ENCODE peak calls at places on chromosome 1, in eight cellular contexts. Q, Z, R, I, T, O, P and G are unnamed samples.

GRCh38 chr1:201069636-201070035 is 42.6 kb downstream of the CACNA1S start:
- DNase-seq in T (no peak), I (no peak), P (no peak), Q (no peak), O (no peak), Z (no peak), R (no peak), G (no peak)

GRCh38 chr1:45767035-45767434 is 16.6 kb upstream of the IPP start:
- DNase-seq in I (no peak), T (no peak), O (no peak), Q (no peak), Z (no peak), P (no peak), R (no peak), G (no peak)

GRCh38 chr1:157691285-157691920 is 9.2 kb downstream of the FCRL3 start:
- DNase-seq in I (no peak), O (no peak), T (peak; percentile 7), Q (no peak), Z (peak; percentile 3), R (peak; percentile 11), P (no peak), G (no peak)

GRCh38 chr1:163275222-163275621 is 46.5 kb upstream of the NUF2 start:
- DNase-seq in P (no peak), O (no peak), R (no peak), Q (no peak), Z (no peak), T (peak; percentile 7), I (no peak), G (no peak)

GRCh38 chr1:118294817-118295486 is 109.9 kb upstream of the SPAG17 start:
- DNase-seq in R (no peak), Q (no peak), I (no peak), P (no peak), T (no peak), Z (no peak), O (no peak), G (no peak)

GRCh38 chr1:111563619-111564018 is 56.0 kb upstream of the RAP1A start:
- DNase-seq in T (no peak), R (no peak), Z (no peak), I (no peak), O (no peak), P (no peak), Q (no peak), G (no peak)

GRCh38 chr1:47563206-47563605 is 125.4 kb downstream of the FOXD2 start:
- DNase-seq in T (no peak), Z (no peak), O (no peak), P (no peak), Q (no peak), R (no peak), I (no peak), G (no peak)

GRCh38 chr1:225953315-225953714 is 12.3 kb upstream of the LEFTY2 start:
- DNase-seq in I (no peak), O (no peak), T (no peak), Q (no peak), Z (no peak), P (no peak), R (no peak), G (no peak)

GRCh38 chr1:230387296-230387695 is 38.8 kb downstream of the PGBD5 start:
- DNase-seq in Z (no peak), R (no peak), O (no peak), P (no peak), I (no peak), Q (peak; percentile 38), T (no peak), G (no peak)

GRCh38 chr1:32470991-32471694 is 6.3 kb downstream of the ZBTB8B start:
- DNase-seq in R (peak; percentile 79), P (no peak), O (no peak), Z (no peak), I (no peak), Q (peak; percentile 84), T (no peak), G (peak; percentile 56)

GRCh38 chr1:36816348-36816747 is 218.0 kb downstream of the GRIK3 start:
- DNase-seq in T (no peak), P (no peak), Q (no peak), R (no peak), I (no peak), O (no peak), Z (no peak), G (no peak)

GRCh38 chr1:2828586-2829250 is 27.2 kb upstream of the TTC34 start:
- DNase-seq in Z (no peak), T (no peak), R (no peak), I (no peak), P (no peak), Q (no peak), O (no peak), G (peak; percentile 35)

GRCh38 chr1:182794802-182795201 is 5.2 kb downstream of the NPL start:
- DNase-seq in T (no peak), I (no peak), P (no peak), O (no peak), Q (no peak), Z (no peak), R (no peak), G (no peak)

GRCh38 chr1:182791464-182792179 is 2.0 kb downstream of the NPL start:
- DNase-seq in I (no peak), Q (no peak), P (no peak), O (no peak), Z (no peak), R (no peak), T (no peak), G (no peak)

GRCh38 chr1:182795563-182796228 is 6.1 kb downstream of the NPL start:
- DNase-seq in Z (no peak), R (no peak), O (no peak), T (no peak), Q (no peak), P (no peak), I (no peak), G (no peak)
- H3K4me1 ChIP-seq in Z (no peaks in the 10 kb centered on the region), R (no peaks in the 10 kb centered on the region), O (no peaks in the 10 kb centered on the region), T (no peaks in the 10 kb centered on the region), Q (peaks cover 11% of the 10 kb centered on the region), P (no peaks in the 10 kb centered on the region), I (no peaks in the 10 kb centered on the region), G (peaks cover 18% of the 10 kb centered on the region)

DNA sequence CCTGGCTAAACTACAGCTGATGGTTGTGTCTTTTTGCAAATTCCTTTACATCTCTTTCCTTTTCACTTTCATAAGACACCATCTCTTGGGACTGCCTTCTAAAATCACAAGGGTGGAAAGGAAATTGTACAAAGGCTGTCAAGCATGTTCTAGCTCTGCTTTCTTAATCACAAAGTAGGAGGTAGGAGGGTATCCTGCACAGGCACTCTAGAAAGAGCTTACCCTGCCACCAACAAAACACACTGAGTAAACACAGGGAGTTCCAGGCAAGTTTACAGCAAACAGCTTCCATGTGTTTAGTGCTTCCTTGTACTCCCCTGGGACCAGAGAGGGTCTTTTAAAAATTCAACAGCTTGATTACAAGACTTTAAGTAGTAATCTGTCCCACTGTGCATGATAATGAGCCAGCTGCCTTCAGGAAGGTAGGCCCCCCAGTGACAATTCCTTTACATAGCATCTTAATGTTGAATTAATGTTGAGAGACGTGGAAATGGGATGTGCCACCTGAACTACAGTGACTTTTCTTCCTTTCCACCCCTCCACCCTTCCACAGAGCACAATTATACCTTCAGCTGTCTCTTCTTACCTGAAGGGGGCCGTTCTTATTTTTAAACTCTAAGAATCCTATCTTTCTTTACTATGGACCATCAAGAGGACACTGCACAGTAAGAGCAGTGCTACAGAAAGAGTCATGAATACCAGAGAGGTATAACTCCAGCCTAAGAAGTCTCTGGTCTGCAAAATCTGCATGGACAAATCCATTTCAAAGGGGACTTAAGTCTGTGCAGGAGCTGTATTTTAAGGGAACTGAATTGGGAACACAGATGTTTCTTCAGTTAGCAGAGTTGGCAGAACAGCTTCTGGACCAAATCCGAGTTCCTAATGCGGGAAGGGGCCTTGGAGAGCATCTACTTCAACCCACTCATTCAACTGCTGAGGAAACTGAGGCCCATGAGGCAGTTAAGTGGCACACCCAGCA is 2.2 kb downstream of the PLPP3 start:
- DNase-seq in O (no peak), P (no peak), Q (peak; percentile 59), R (peak; percentile 51), Z (no peak), T (peak; percentile 44), I (no peak), G (no peak)
- H3K4me3 ChIP-seq in O (peak overlapping the region; percentile 82), P (no peak overlapping the region), Q (peak overlapping the region; percentile 88), R (peak overlapping the region; percentile 68), Z (peak overlapping the region; percentile 96), T (peak overlapping the region; percentile 87), I (no peak overlapping the region), G (peak overlapping the region; percentile 82)

GRCh38 chr1:58060548-58061170 is 485.9 kb downstream of the OMA1 start:
- DNase-seq in I (no peak), O (no peak), P (no peak), Q (no peak), Z (no peak), T (no peak), R (no peak), G (peak; percentile 82)

GRCh38 chr1:58065520-58065919 is 481.0 kb downstream of the OMA1 start:
- DNase-seq in R (no peak), Q (peak; percentile 78), O (no peak), T (peak; percentile 3), Z (no peak), P (no peak), I (no peak), G (no peak)

GRCh38 chr1:58064281-58064680 is 482.2 kb downstream of the OMA1 start:
- DNase-seq in O (no peak), Z (no peak), I (no peak), T (no peak), P (no peak), R (no peak), Q (peak; percentile 51), G (no peak)

GRCh38 chr1:58063095-58063494 is 483.4 kb downstream of the OMA1 start:
- DNase-seq in Q (no peak), P (no peak), R (no peak), T (no peak), O (no peak), Z (no peak), I (no peak), G (no peak)

GRCh38 chr1:58062635-58063034 is 483.9 kb downstream of the OMA1 start:
- DNase-seq in O (no peak), I (no peak), R (no peak), Q (no peak), P (no peak), Z (no peak), T (no peak), G (no peak)
- H3K4me1 ChIP-seq in O (no peaks in the 10 kb centered on the region), I (no peaks in the 10 kb centered on the region), R (no peaks in the 10 kb centered on the region), Q (no peaks in the 10 kb centered on the region), P (no peaks in the 10 kb centered on the region), Z (peaks cover 21% of the 10 kb centered on the region), T (no peaks in the 10 kb centered on the region), G (no peaks in the 10 kb centered on the region)

GRCh38 chr1:20325844-20326323 is 35.2 kb downstream of the VWA5B1 start:
- DNase-seq in T (no peak), Z (no peak), R (no peak), Q (no peak), I (no peak), O (no peak), P (no peak), G (no peak)

GRCh38 chr1:20327467-20327866 is 36.8 kb downstream of the VWA5B1 start:
- DNase-seq in R (no peak), Z (no peak), I (no peak), P (no peak), O (no peak), T (no peak), Q (no peak), G (no peak)

GRCh38 chr1:20324704-20325406 is 34.2 kb downstream of the VWA5B1 start:
- DNase-seq in I (no peak), T (no peak), R (no peak), Z (no peak), Q (no peak), O (no peak), P (no peak), G (no peak)

GRCh38 chr1:20323613-20323920 is 32.9 kb downstream of the VWA5B1 start:
- DNase-seq in R (no peak), Z (no peak), I (no peak), O (no peak), P (no peak), Q (no peak), T (no peak), G (no peak)

GRCh38 chr1:20325407-20325737 is 34.7 kb downstream of the VWA5B1 start:
- DNase-seq in Z (no peak), I (no peak), O (no peak), T (no peak), Q (no peak), P (no peak), R (no peak), G (no peak)
- H3K4me3 ChIP-seq in Z (no peak overlapping the region), I (no peak overlapping the region), O (no peak overlapping the region), T (no peak overlapping the region), Q (no peak overlapping the region), P (no peak overlapping the region), R (no peak overlapping the region), G (no peak overlapping the region)